ENCODE peak calls at places on chromosome 2, in seven cellular contexts. Q, I, W, A, H, C and U are unnamed samples. For H3K36me3 and H3K27me3, the result is how much of the 10 kb centered on the place peaks cover.

GRCh38 chr2:159904127-159904564 is 106.1 kb upstream of the CD302 start:
- DNase-seq in Q (no peak), I (no peak), W (no peak), A (no peak), H (no peak), C (no peak), U (no peak)

GRCh38 chr2:169038338-169038757 is 7.2 kb upstream of the ABCB11 start:
- DNase-seq in Q (no peak), I (peak), W (no peak), A (no peak), H (no peak), C (no peak), U (no peak)

GRCh38 chr2:55045685-55046221 is 4.5 kb downstream of the RTN4 start:
- DNase-seq in Q (no peak), I (no peak), W (no peak), A (no peak), H (no peak), C (peak), U (no peak)

GRCh38 chr2:43331428-43331827 is 105.0 kb upstream of the ZFP36L2 start:
- DNase-seq in Q (peak), I (no peak), W (peak), A (no peak), H (no peak), C (no peak), U (no peak)

GRCh38 chr2:60819155-60819862 is 62.1 kb upstream of the REL start:
- DNase-seq in Q (no peak), I (no peak), W (no peak), A (no peak), H (no peak), C (no peak), U (no peak)

GRCh38 chr2:9377461-9378097 is 45.7 kb downstream of the ITGB1BP1 start:
- DNase-seq in Q (no peak), I (no peak), W (no peak), A (no peak), H (no peak), C (no peak), U (no peak)

GRCh38 chr2:67565761-67566160 is 168.6 kb downstream of the ETAA1 start:
- DNase-seq in Q (no peak), I (no peak), W (no peak), A (no peak), H (no peak), C (no peak), U (no peak)

GRCh38 chr2:23506460-23507266 is 121.7 kb downstream of the KLHL29 start:
- DNase-seq in Q (no peak), I (no peak), W (no peak), A (no peak), H (no peak), C (no peak), U (no peak)

GRCh38 chr2:178865121-178865520 is 57.9 kb upstream of the TTN start:
- DNase-seq in Q (no peak), I (no peak), W (no peak), A (no peak), H (no peak), C (no peak), U (no peak)

GRCh38 chr2:138814123-138814883 is 34.1 kb upstream of the NXPH2 start:
- DNase-seq in Q (no peak), I (no peak), W (peak), A (no peak), H (peak), C (peak), U (no peak)

GRCh38 chr2:65331361-65331760 is 101.0 kb downstream of the SPRED2 start:
- DNase-seq in Q (peak), I (no peak), W (no peak), A (no peak), H (no peak), C (no peak), U (no peak)

GRCh38 chr2:209661286-209661685 is 110.3 kb upstream of the UNC80 start:
- DNase-seq in Q (peak), I (no peak), W (no peak), A (peak), H (no peak), C (no peak), U (no peak)

GRCh38 chr2:217714268-217714643 is 288.5 kb downstream of the TNS1 start:
- DNase-seq in Q (no peak), I (no peak), W (no peak), A (no peak), H (no peak), C (peak), U (no peak)

GRCh38 chr2:9205481-9205880 is 1.1 kb upstream of the ASAP2 start:
- DNase-seq in Q (no peak), I (no peak), W (no peak), A (no peak), H (no peak), C (peak), U (no peak)

GRCh38 chr2:239465017-239466001 is 64.5 kb upstream of the HDAC4 start:
- DNase-seq in Q (no peak), I (no peak), W (no peak), A (no peak), H (no peak), C (no peak), U (no peak)

GRCh38 chr2:239484571-239485355 is 83.9 kb upstream of the HDAC4 start:
- DNase-seq in Q (no peak), I (no peak), W (no peak), A (no peak), H (no peak), C (no peak), U (no peak)

GRCh38 chr2:224008702-224009261 is 30.3 kb downstream of the SERPINE2 start:
- DNase-seq in Q (peak), I (no peak), W (no peak), A (peak), H (no peak), C (peak), U (no peak)

GRCh38 chr2:23492941-23493340 is 108.0 kb downstream of the KLHL29 start:
- DNase-seq in Q (no peak), I (no peak), W (no peak), A (no peak), H (no peak), C (no peak), U (no peak)

GRCh38 chr2:70094978-70095832 is 7.9 kb downstream of the PCBP1 start:
- DNase-seq in Q (no peak), I (no peak), W (no peak), A (no peak), H (no peak), C (peak), U (no peak)

GRCh38 chr2:23584054-23584745 is 199.2 kb downstream of the KLHL29 start:
- DNase-seq in Q (no peak), I (no peak), W (no peak), A (no peak), H (no peak), C (no peak), U (no peak)

GRCh38 chr2:37523861-37524362 is 147.5 kb downstream of the CDC42EP3 start:
- DNase-seq in Q (no peak), I (no peak), W (no peak), A (no peak), H (no peak), C (no peak), U (no peak)

GRCh38 chr2:1559589-1560175 is 146.4 kb downstream of the TPO start:
- DNase-seq in Q (no peak), I (no peak), W (no peak), A (no peak), H (no peak), C (no peak), U (no peak)

GRCh38 chr2:181395871-181396574 is 61.2 kb upstream of the ITGA4 start:
- DNase-seq in Q (no peak), I (no peak), W (no peak), A (no peak), H (no peak), C (no peak), U (no peak)

GRCh38 chr2:71576541-71576940 is 123.2 kb downstream of the DYSF start:
- DNase-seq in Q (no peak), I (no peak), W (no peak), A (no peak), H (no peak), C (no peak), U (no peak)

DNA sequence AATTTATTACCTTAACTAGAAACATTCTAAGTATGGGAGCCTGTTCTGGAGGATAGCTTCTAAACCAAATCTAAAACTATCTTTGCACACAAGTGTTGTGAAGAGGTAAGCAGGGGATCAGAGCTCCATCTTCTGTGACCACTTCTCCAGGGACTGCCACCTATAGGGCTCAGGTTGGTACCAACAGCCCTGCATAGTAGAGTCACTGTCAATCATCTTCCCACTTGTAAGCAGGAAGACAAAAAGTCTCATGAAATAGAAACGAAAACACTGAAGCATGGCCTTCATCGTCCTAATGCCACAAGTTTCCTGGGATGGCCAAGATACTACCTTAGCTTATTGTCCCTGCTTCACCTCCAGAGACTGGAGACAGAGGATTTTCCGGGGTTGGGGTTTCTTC is 43.8 kb downstream of the KANSL3 start:
- DNase-seq in Q (no peak), I (no peak), W (no peak), A (no peak), H (no peak), C (no peak), U (no peak)
- H3K36me3 ChIP-seq in Q (half or more), I (under half), W (half or more), A (under half), H (under half), C (half or more), U (under half)

DNA sequence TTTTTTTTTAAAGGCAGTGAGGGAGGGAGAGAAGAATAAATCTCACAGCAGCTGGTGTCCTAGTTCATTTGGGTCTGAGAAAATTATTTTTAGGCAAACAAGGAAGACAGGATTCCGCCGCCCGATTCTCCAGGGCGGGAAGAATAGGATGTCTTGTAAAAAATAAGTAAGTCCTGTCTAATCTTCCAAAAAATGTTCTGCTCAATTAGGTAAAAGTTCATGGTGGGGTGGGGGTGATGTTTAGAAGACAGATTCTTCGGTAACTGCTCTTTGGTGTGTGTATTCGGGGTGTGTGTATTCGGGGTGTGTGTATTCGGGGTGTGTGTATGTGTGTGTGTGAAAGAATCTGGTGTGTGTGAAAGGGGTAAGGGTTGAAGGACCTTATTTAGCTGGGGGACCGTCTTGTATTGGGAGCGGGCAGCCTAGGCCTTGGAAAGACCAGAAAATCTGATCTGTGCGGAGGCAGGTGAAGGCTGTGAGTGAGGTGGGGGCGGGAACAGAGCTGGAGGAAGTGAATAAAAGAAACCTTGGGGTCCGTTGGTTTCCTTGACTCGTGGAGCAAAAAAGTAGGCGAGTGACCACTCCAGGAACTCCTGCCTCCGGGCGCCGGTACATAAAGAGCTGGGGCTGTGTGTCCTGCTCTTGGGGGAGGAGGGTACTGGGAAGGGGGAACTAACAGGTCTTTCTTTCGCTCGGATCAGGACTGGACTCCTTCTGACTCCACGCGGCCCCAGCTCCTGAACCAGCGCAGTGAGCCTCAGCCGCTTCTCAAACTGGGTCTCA is 4.4 kb upstream of the PAX3 start:
- DNase-seq in Q (no peak), I (no peak), W (no peak), A (peak), H (no peak), C (no peak), U (no peak)
- H3K27me3 ChIP-seq in Q (half or more), I (half or more), W (under half), A (half or more), H (under half), C (half or more), U (under half)

GRCh38 chr2:246489-247145 is 17.2 kb downstream of the SH3YL1 start:
- DNase-seq in Q (peak), I (no peak), W (peak), A (no peak), H (peak), C (peak), U (peak)
- TF ChIP-seq SIN3A in Q (no peak), I (no peak), W (no peak), A (no peak), H (no peak), C (no peak), U (no peak)

GRCh38 chr2:232749331-232749730 is 27.0 kb downstream of the KCNJ13 start:
- DNase-seq in Q (no peak), I (no peak), W (no peak), A (no peak), H (no peak), C (no peak), U (no peak)
- H3K36me3 ChIP-seq in Q (under half), I (under half), W (half or more), A (under half), H (under half), C (half or more), U (under half)

GRCh38 chr2:20671036-20671735 is 4.2 kb downstream of the GDF7 start:
- DNase-seq in Q (peak), I (no peak), W (no peak), A (peak), H (no peak), C (no peak), U (no peak)
- H3K27me3 ChIP-seq in Q (half or more), I (under half), W (under half), A (half or more), H (under half), C (under half), U (under half)

GRCh38 chr2:46120792-46121565 is 176.2 kb upstream of the EPAS1 start:
- DNase-seq in Q (no peak), I (no peak), W (no peak), A (no peak), H (no peak), C (no peak), U (no peak)
- TF ChIP-seq SIN3A in Q (no peak), I (no peak), W (no peak), A (no peak), H (no peak), C (no peak), U (no peak)

GRCh38 chr2:135948642-135949355 is 36.6 kb downstream of the DARS1 start:
- DNase-seq in Q (no peak), I (no peak), W (no peak), A (no peak), H (peak), C (no peak), U (peak)
- H3K36me3 ChIP-seq in Q (under half), I (under half), W (half or more), A (under half), H (under half), C (under half), U (under half)

GRCh38 chr2:199455186-199455532 is 2.6 kb downstream of the SATB2 start:
- DNase-seq in Q (no peak), I (no peak), W (no peak), A (no peak), H (no peak), C (no peak), U (no peak)

GRCh38 chr2:199458017-199458805 is 472 bp upstream of the SATB2 start:
- DNase-seq in Q (no peak), I (no peak), W (peak), A (peak), H (peak), C (no peak), U (no peak)

GRCh38 chr2:199457147-199458016 is at the start of gene SATB2:
- DNase-seq in Q (peak), I (no peak), W (peak), A (peak), H (peak), C (no peak), U (no peak)

GRCh38 chr2:199456383-199457146 is 1.2 kb downstream of the SATB2 start:
- DNase-seq in Q (no peak), I (no peak), W (peak), A (no peak), H (no peak), C (no peak), U (no peak)

GRCh38 chr2:199455533-199456382 is 2.0 kb downstream of the SATB2 start:
- DNase-seq in Q (no peak), I (no peak), W (peak), A (peak), H (peak), C (peak), U (no peak)
- H3K27me3 ChIP-seq in Q (under half), I (under half), W (under half), A (under half), H (under half), C (under half), U (under half)

DNA sequence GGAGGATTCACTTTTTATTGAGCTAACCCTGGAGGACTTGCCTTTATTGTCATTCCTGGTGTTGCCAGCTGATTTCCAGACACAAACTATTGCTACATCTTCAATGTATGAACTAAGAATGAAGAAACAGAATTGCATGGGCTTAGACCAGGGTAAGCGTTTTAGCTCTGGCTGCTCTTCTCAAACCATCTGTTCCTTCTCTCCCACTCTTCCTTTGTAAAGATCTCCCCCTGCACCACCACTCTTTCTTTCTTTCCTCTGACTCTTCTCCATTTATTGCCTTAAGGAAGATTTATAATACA is 41.8 kb downstream of the NCKAP5 start:
- DNase-seq in Q (no peak), I (no peak), W (no peak), A (no peak), H (no peak), C (no peak), U (no peak)
- TF ChIP-seq SIN3A in Q (no peak), I (no peak), W (no peak), A (no peak), H (no peak), C (no peak), U (no peak)